ENCODE peak calls at places on chromosomes 4 and X, in five cellular contexts. V is GM13976; J is lower lobe of right lung; C is activated CD8-positive, alpha-beta T cell treated with anti-CD3 and anti-CD28 coated beads for 36 hours; D is epithelial cell of esophagus. I is an unnamed sample.
A peak's percentile ranks its signal among the peaks of the same experiment; 100 is the strongest.

GRCh38 chrX:113634565-113634964 is 793.9 kb upstream of the AMOT start:
- DNase-seq in J (no peak), D (no peak), C (no peak), V (no peak), I (no peak)

GRCh38 chr4:39166670-39167069 is 15.7 kb upstream of the WDR19 start:
- DNase-seq in C (no peak), D (no peak), J (no peak), V (no peak), I (no peak)

GRCh38 chr4:174869334-174869733 is 40.3 kb upstream of the GLRA3 start:
- DNase-seq in V (no peak), C (no peak), J (no peak), D (no peak), I (no peak)

GRCh38 chr4:152534541-152535231 is 1.2 kb downstream of the FBXW7 start:
- DNase-seq in C (peak; percentile 64), D (peak; percentile 35), V (no peak), J (peak; percentile 83), I (no peak)

GRCh38 chr4:12304912-12305311 is 876.2 kb upstream of the HS3ST1 start:
- DNase-seq in J (no peak), C (no peak), D (no peak), V (no peak), I (no peak)

GRCh38 chr4:109302366-109303140 is at the start of gene COL25A1:
- DNase-seq in D (peak; percentile 41), C (peak; percentile 64), J (peak; percentile 66), V (peak; percentile 32), I (no peak)

GRCh38 chr4:52588097-52588496 is 71.0 kb downstream of the USP46 start:
- DNase-seq in D (peak; percentile 14), C (peak; percentile 40), V (peak; percentile 35), J (no peak), I (no peak)

GRCh38 chr4:83917572-83917971 is 381.7 kb downstream of the GPAT3 start:
- DNase-seq in D (peak; percentile 44), V (no peak), C (no peak), J (no peak), I (no peak)

GRCh38 chr4:8040607-8041006 is 100.9 kb upstream of the AFAP1 start:
- DNase-seq in V (no peak), D (no peak), C (no peak), J (no peak), I (no peak)

GRCh38 chr4:47786958-47787370 is 50.9 kb downstream of the CORIN start:
- DNase-seq in D (no peak), C (no peak), V (peak; percentile 45), J (no peak), I (no peak)

GRCh38 chrX:30875957-30876356 is 13.1 kb downstream of the TAB3 start:
- DNase-seq in D (peak; percentile 88), J (no peak), C (no peak), V (no peak), I (peak; percentile 25)

GRCh38 chrX:151019837-151020236 is 36.7 kb downstream of the HMGB3 start:
- DNase-seq in J (no peak), V (no peak), D (peak; percentile 77), C (no peak), I (peak; percentile 10)

GRCh38 chr4:4227510-4228355 is 1.0 kb upstream of the OTOP1 start:
- DNase-seq in V (no peak), C (no peak), J (no peak), D (no peak), I (no peak)

GRCh38 chr4:141028024-141028529 is 105.2 kb downstream of the RNF150 start:
- DNase-seq in J (no peak), D (peak; percentile 36), V (no peak), C (no peak), I (peak; percentile 90)

GRCh38 chr4:21470531-21470930 is 478.0 kb downstream of the KCNIP4 start:
- DNase-seq in D (peak; percentile 68), C (no peak), V (no peak), J (no peak), I (peak; percentile 19)

GRCh38 chr4:80471701-80472100 is 136.2 kb downstream of the CFAP299 start:
- DNase-seq in C (no peak), J (peak; percentile 63), D (peak; percentile 51), V (no peak), I (no peak)

GRCh38 chr4:128347930-128348660 is 60.5 kb upstream of the PGRMC2 start:
- DNase-seq in V (no peak), C (no peak), D (no peak), J (no peak), I (no peak)

GRCh38 chrX:129726307-129727111 is 12.3 kb upstream of the XPNPEP2 start:
- DNase-seq in J (peak; percentile 48), C (peak; percentile 45), V (no peak), D (peak; percentile 64), I (no peak)

GRCh38 chrX:48071064-48071985 is at the start of gene ZNF630:
- DNase-seq in D (peak; percentile 79), J (peak; percentile 84), V (peak; percentile 81), C (peak; percentile 86), I (peak; percentile 9)

GRCh38 chr4:14254806-14255445 is 627.4 kb upstream of the BOD1L1 start:
- DNase-seq in V (no peak), C (no peak), J (no peak), D (no peak), I (no peak)

GRCh38 chr4:133484287-133484686 is 335.2 kb downstream of the PCDH10 start:
- DNase-seq in J (no peak), V (no peak), D (no peak), C (no peak), I (no peak)

GRCh38 chrX:148582353-148582752 is 81.9 kb downstream of the AFF2 start:
- DNase-seq in V (no peak), J (no peak), D (no peak), C (no peak), I (no peak)

DNA sequence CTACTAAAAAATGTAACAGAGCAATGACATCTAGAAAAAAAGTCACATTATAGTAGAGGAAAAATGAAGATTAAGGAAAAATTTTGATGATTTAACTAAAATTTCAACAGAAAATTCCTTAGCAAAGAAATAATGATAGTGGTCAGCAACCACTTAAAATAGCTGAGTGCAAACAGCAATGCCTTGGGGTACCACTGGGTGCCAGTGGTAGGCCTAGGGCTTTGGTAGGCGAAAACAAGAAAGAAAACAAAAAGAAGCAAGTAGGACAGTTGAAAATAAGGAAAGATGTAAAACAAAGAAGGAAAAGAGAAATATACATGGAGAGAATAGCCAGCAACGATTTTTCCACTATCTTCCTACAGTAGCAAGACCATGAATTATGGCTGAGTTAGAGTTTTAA is 313.5 kb upstream of the IRS4 start:
- DNase-seq in C (no peak), V (no peak), J (no peak), D (peak; percentile 2), I (no peak)
- TF ChIP-seq CTCF in C (no peak), V (no peak), J (no peak), D (peak; percentile 37), I (no peak)

GRCh38 chr4:183111452-183111885 is 12.4 kb downstream of the WWC2 start:
- DNase-seq in D (no peak), J (no peak), V (no peak), C (no peak), I (no peak)
- TF ChIP-seq CTCF in D (no peak), J (no peak), V (no peak), C (no peak), I (no peak)

GRCh38 chrX:45824471-45824870 is 623.8 kb upstream of the DIPK2B start:
- DNase-seq in V (no peak), D (peak; percentile 97), J (no peak), C (peak; percentile 69), I (no peak)
- TF ChIP-seq CTCF in V (no peak), D (peak; percentile 79), J (peak; percentile 18), C (peak; percentile 39), I (peak; percentile 73)

DNA sequence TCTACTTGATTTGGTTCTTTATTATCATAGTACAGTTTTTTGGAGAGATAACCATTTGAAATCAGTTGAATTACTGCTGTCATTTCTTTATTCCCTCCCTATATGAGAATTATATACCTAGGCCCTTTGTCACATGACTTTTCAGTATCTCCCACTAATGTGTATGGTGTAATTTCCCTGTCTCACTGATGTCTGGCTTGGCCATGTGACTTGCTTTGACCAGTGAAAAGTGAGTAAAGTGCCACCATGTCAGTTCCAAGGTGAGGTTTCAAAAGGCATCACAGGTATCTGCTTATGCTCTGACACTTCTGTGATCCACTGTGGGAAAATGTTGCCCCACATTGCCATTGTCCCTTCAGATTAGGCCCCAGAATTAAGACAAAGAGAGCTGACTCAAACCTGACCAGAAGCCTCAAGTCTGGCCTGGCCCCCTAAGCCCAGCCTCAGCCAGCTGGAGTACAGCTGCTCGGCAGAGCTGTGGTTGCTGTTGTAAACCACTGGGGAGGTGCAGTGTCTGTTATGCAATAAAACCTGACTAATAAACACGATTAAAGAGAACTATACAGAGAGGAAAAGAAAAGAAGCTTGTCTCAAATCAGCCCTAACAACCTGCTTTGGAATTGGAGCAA is 27.5 kb downstream of the SETD7 start:
- DNase-seq in D (peak; percentile 61), C (peak; percentile 12), J (no peak), V (no peak), I (peak; percentile 80)
- TF ChIP-seq CTCF in D (no peak), C (no peak), J (no peak), V (no peak), I (no peak)

I was measured in BJ.